ENCODE peak calls at places on chromosomes 2 and 18, in five cellular contexts. One of them, this sample, is unnamed.

GRCh38 chr2:148622390-148622789 is 22.2 kb upstream of the EPC2 start:
- DNase-seq in NCI-H2081: no peak
- DNase-seq in heart right ventricle: no peak
- DNase-seq in cardiac fibroblast: no peak
- DNase-seq in pancreas: no peak
- DNase-seq in this sample: no peak

GRCh38 chr18:24053211-24053610 is 38.7 kb downstream of the TTC39C start:
- DNase-seq in NCI-H2081: no peak
- DNase-seq in heart right ventricle: no peak
- DNase-seq in pancreas: no peak
- DNase-seq in cardiac fibroblast: no peak
- DNase-seq in this sample: no peak

GRCh38 chr2:188984680-188985079 is 10.5 kb downstream of the COL3A1 start:
- DNase-seq in heart right ventricle: no peak
- DNase-seq in pancreas: no peak
- DNase-seq in NCI-H2081: no peak
- DNase-seq in cardiac fibroblast: peak; percentile 94
- DNase-seq in this sample: no peak

GRCh38 chr2:73383036-73383435 is 2.6 kb upstream of the ALMS1 start:
- DNase-seq in heart right ventricle: no peak
- DNase-seq in pancreas: no peak
- DNase-seq in cardiac fibroblast: no peak
- DNase-seq in NCI-H2081: no peak
- DNase-seq in this sample: no peak

GRCh38 chr18:77208969-77209368 is 40.7 kb upstream of the GALR1 start:
- DNase-seq in heart right ventricle: peak; percentile 52
- DNase-seq in cardiac fibroblast: peak; percentile 65
- DNase-seq in pancreas: peak; percentile 36
- DNase-seq in NCI-H2081: no peak
- DNase-seq in this sample: no peak

GRCh38 chr2:212528106-212528856 is 10.3 kb downstream of the ERBB4 start:
- DNase-seq in pancreas: no peak
- DNase-seq in cardiac fibroblast: no peak
- DNase-seq in NCI-H2081: no peak
- DNase-seq in heart right ventricle: peak; percentile 22
- DNase-seq in this sample: no peak

GRCh38 chr2:122706757-122707223 is 951.3 kb downstream of the TSN start:
- DNase-seq in cardiac fibroblast: no peak
- DNase-seq in pancreas: no peak
- DNase-seq in NCI-H2081: no peak
- DNase-seq in heart right ventricle: no peak
- DNase-seq in this sample: no peak

GRCh38 chr2:121173112-121173511 is 111.9 kb downstream of the TFCP2L1 start:
- DNase-seq in NCI-H2081: no peak
- DNase-seq in cardiac fibroblast: no peak
- DNase-seq in pancreas: no peak
- DNase-seq in heart right ventricle: no peak
- DNase-seq in this sample: no peak

GRCh38 chr2:108988796-108989713 is at the start of gene EDAR:
- DNase-seq in heart right ventricle: peak; percentile 32
- DNase-seq in NCI-H2081: peak; percentile 27
- DNase-seq in cardiac fibroblast: peak; percentile 28
- DNase-seq in pancreas: peak; percentile 32
- DNase-seq in this sample: peak; percentile 52

GRCh38 chr2:176479961-176480360 is 210.7 kb downstream of the MTX2 start:
- DNase-seq in NCI-H2081: no peak
- DNase-seq in heart right ventricle: no peak
- DNase-seq in cardiac fibroblast: no peak
- DNase-seq in pancreas: no peak
- DNase-seq in this sample: no peak

GRCh38 chr18:40152859-40153258 is 1802.2 kb upstream of the PIK3C3 start:
- DNase-seq in NCI-H2081: no peak
- DNase-seq in heart right ventricle: no peak
- DNase-seq in cardiac fibroblast: peak; percentile 4
- DNase-seq in pancreas: no peak
- DNase-seq in this sample: no peak

GRCh38 chr18:44453505-44453904 is 227.2 kb upstream of the SETBP1 start:
- DNase-seq in pancreas: no peak
- DNase-seq in heart right ventricle: no peak
- DNase-seq in NCI-H2081: no peak
- DNase-seq in cardiac fibroblast: no peak
- DNase-seq in this sample: no peak

GRCh38 chr2:65281626-65282351 is 54.2 kb downstream of the ACTR2 start:
- DNase-seq in heart right ventricle: peak; percentile 49
- DNase-seq in pancreas: no peak
- DNase-seq in NCI-H2081: no peak
- DNase-seq in cardiac fibroblast: peak; percentile 61
- DNase-seq in this sample: no peak

GRCh38 chr2:191637182-191638078 is 40.5 kb upstream of the NABP1 start:
- DNase-seq in NCI-H2081: no peak
- DNase-seq in pancreas: no peak
- DNase-seq in cardiac fibroblast: peak; percentile 45
- DNase-seq in heart right ventricle: no peak
- DNase-seq in this sample: peak; percentile 20

GRCh38 chr2:9330639-9331270 is 92.6 kb downstream of the ITGB1BP1 start:
- DNase-seq in heart right ventricle: no peak
- DNase-seq in cardiac fibroblast: no peak
- DNase-seq in pancreas: no peak
- DNase-seq in NCI-H2081: no peak
- DNase-seq in this sample: no peak

GRCh38 chr2:43634604-43635306 is 2.3 kb upstream of the PLEKHH2 start:
- DNase-seq in pancreas: no peak
- DNase-seq in cardiac fibroblast: peak; percentile 83
- DNase-seq in NCI-H2081: peak; percentile 67
- DNase-seq in heart right ventricle: no peak
- DNase-seq in this sample: no peak

This sample was measured in naive thymus-derived CD8-positive, alpha-beta T cell.